ENCODE peak calls at places on chromosomes 7 and 10, in seven cellular contexts. One of them, this sample, is unnamed.

GRCh38 chr10:5811387-5811821 is 1.8 kb downstream of the GDI2 start:
- DNase-seq in cardiac fibroblast: peak
- DNase-seq in body of pancreas: no peak
- DNase-seq in IMR-90: peak
- DNase-seq in choroid plexus epithelial cell: peak
- DNase-seq in WTC11: no peak
- DNase-seq in AG10803: peak
- DNase-seq in this sample: no peak

GRCh38 chr10:90964781-90965462 is 44.0 kb upstream of the ANKRD1 start:
- DNase-seq in cardiac fibroblast: no peak
- DNase-seq in body of pancreas: no peak
- DNase-seq in IMR-90: no peak
- DNase-seq in choroid plexus epithelial cell: no peak
- DNase-seq in WTC11: no peak
- DNase-seq in AG10803: peak
- DNase-seq in this sample: no peak

GRCh38 chr10:43409385-43410109 is 561 bp upstream of the HNRNPF start:
- DNase-seq in cardiac fibroblast: peak
- DNase-seq in body of pancreas: no peak
- DNase-seq in IMR-90: no peak
- DNase-seq in choroid plexus epithelial cell: no peak
- DNase-seq in WTC11: peak
- DNase-seq in AG10803: no peak
- DNase-seq in this sample: peak

GRCh38 chr7:135210818-135211178 is 528 bp downstream of the WDR91 start:
- DNase-seq in cardiac fibroblast: peak
- DNase-seq in body of pancreas: no peak
- DNase-seq in IMR-90: peak
- DNase-seq in choroid plexus epithelial cell: no peak
- DNase-seq in WTC11: no peak
- DNase-seq in AG10803: peak
- DNase-seq in this sample: no peak

GRCh38 chr7:66664590-66665293 is 36.1 kb downstream of the KCTD7 start:
- DNase-seq in cardiac fibroblast: no peak
- DNase-seq in body of pancreas: no peak
- DNase-seq in IMR-90: no peak
- DNase-seq in choroid plexus epithelial cell: no peak
- DNase-seq in WTC11: no peak
- DNase-seq in AG10803: no peak
- DNase-seq in this sample: no peak

GRCh38 chr10:131452926-131453771 is 141.6 kb upstream of the TCERG1L start:
- DNase-seq in cardiac fibroblast: no peak
- DNase-seq in body of pancreas: no peak
- DNase-seq in IMR-90: no peak
- DNase-seq in choroid plexus epithelial cell: no peak
- DNase-seq in WTC11: peak
- DNase-seq in AG10803: no peak
- DNase-seq in this sample: no peak

GRCh38 chr7:128274890-128275603 is 34.0 kb downstream of the LEP start:
- DNase-seq in cardiac fibroblast: no peak
- DNase-seq in body of pancreas: no peak
- DNase-seq in IMR-90: no peak
- DNase-seq in choroid plexus epithelial cell: no peak
- DNase-seq in WTC11: no peak
- DNase-seq in AG10803: peak
- DNase-seq in this sample: no peak

GRCh38 chr7:66145404-66145843 is 30.8 kb downstream of the CRCP start:
- DNase-seq in cardiac fibroblast: peak
- DNase-seq in body of pancreas: no peak
- DNase-seq in IMR-90: peak
- DNase-seq in choroid plexus epithelial cell: peak
- DNase-seq in WTC11: no peak
- DNase-seq in AG10803: peak
- DNase-seq in this sample: no peak

GRCh38 chr7:129461809-129462208 is 27.6 kb downstream of the STRIP2 start:
- DNase-seq in cardiac fibroblast: no peak
- DNase-seq in body of pancreas: no peak
- DNase-seq in IMR-90: no peak
- DNase-seq in choroid plexus epithelial cell: no peak
- DNase-seq in WTC11: no peak
- DNase-seq in AG10803: no peak
- DNase-seq in this sample: no peak

DNA sequence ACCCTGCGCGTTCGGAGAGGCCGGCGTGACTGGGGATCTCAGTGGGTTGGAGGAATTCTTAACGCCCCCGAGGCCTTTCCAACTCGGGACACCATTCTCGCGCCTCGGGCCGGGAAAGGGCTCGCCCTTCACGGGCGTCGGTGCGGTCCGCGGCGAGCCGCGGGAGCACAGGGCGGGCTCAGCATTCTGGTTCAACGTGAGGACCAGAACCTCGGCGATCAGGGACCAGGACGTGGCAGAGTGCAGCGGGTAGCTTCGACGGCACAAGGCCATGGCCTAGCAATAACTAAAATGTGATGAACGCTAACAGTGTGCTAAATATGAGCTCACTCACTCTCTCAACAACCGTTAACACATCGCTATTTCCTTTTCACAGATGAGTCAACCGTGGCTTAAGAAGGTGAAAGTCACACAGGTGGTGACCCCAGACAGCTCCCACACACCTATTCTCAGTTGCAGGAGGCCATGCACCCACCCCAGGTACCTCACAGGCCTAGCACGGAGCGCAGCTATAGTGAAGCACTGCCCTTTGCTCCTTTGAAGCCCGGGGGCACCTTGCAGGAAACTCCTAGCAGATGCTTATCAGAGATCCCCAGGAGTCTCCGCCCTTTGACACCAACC is 4.5 kb upstream of the EMX2 start:
- DNase-seq in cardiac fibroblast: no peak
- DNase-seq in body of pancreas: no peak
- DNase-seq in IMR-90: no peak
- DNase-seq in choroid plexus epithelial cell: no peak
- DNase-seq in WTC11: no peak
- DNase-seq in AG10803: peak
- DNase-seq in this sample: no peak
- TF ChIP-seq CTCF in cardiac fibroblast: no peak
- TF ChIP-seq CTCF in body of pancreas: no peak
- TF ChIP-seq CTCF in IMR-90: no peak
- TF ChIP-seq CTCF in choroid plexus epithelial cell: no peak
- TF ChIP-seq CTCF in WTC11: no peak
- TF ChIP-seq CTCF in AG10803: no peak
- TF ChIP-seq CTCF in this sample: no peak

DNA sequence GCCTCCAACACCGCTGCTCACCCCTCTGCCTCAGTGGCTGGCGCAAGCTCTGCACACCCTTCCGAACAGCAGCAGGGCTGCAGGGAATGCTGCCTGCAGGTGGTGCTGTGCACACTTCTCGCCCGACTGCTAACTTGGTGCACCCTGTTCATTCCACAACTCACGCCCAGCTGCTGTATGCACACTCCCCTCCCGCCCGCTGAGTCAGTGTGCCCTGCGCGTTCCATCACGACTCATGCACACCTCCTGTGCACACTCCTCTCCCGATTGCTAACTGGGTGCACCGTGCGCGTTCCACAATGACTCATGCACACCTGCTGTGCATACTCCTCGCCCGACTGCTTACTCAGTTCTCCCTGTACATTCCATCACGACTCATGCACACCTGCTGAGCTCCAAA is 21.5 kb downstream of the ADARB2 start:
- DNase-seq in cardiac fibroblast: no peak
- DNase-seq in body of pancreas: no peak
- DNase-seq in IMR-90: no peak
- DNase-seq in choroid plexus epithelial cell: no peak
- DNase-seq in WTC11: peak
- DNase-seq in AG10803: no peak
- DNase-seq in this sample: no peak
- TF ChIP-seq CTCF in cardiac fibroblast: no peak
- TF ChIP-seq CTCF in body of pancreas: no peak
- TF ChIP-seq CTCF in IMR-90: no peak
- TF ChIP-seq CTCF in choroid plexus epithelial cell: no peak
- TF ChIP-seq CTCF in WTC11: peak
- TF ChIP-seq CTCF in AG10803: no peak
- TF ChIP-seq CTCF in this sample: no peak

GRCh38 chr7:44463169-44463808 is 27.2 kb downstream of the NUDCD3 start:
- DNase-seq in cardiac fibroblast: peak
- DNase-seq in body of pancreas: no peak
- DNase-seq in IMR-90: no peak
- DNase-seq in choroid plexus epithelial cell: peak
- DNase-seq in WTC11: no peak
- DNase-seq in AG10803: no peak
- DNase-seq in this sample: no peak
- TF ChIP-seq CTCF in cardiac fibroblast: peak
- TF ChIP-seq CTCF in body of pancreas: no peak
- TF ChIP-seq CTCF in IMR-90: peak
- TF ChIP-seq CTCF in choroid plexus epithelial cell: peak
- TF ChIP-seq CTCF in WTC11: no peak
- TF ChIP-seq CTCF in AG10803: peak
- TF ChIP-seq CTCF in this sample: peak

DNA sequence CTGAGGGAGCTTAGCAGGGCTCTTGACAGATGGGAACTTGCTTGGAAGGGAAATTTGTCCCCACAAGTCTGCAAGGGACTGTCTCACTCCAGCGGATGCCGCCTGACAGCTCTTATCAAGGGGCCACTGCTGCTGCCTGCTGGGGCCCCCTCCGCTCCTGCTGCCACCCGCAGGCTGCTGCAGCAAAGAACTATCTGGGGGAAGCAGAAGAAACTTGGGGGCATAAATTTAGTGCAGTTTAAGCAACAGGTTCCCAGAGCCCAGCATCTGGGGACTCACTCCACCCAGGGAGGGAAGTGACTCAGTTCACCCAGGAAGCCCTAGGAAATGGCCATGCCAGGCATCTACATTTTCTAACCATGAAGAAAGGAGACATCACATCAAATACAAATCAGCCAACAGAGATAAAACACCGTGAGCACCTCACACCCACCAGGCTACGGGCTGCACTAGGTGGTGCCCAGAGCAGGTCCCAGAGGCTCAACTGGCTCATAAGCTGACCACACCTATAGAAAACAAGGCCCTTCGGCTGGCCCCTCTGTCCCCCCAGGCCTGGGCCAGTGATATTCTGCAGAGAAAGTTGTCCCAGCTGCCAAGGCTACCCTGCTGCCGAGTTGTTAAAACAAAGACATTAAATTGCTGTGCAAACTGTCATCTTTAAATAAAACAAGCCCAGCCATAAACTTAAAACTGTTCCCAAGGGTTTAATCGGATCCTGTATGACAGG is 3.7 kb downstream of the RGS10 start:
- DNase-seq in cardiac fibroblast: peak
- DNase-seq in body of pancreas: no peak
- DNase-seq in IMR-90: no peak
- DNase-seq in choroid plexus epithelial cell: peak
- DNase-seq in WTC11: no peak
- DNase-seq in AG10803: no peak
- DNase-seq in this sample: no peak
- TF ChIP-seq CTCF in cardiac fibroblast: no peak
- TF ChIP-seq CTCF in body of pancreas: no peak
- TF ChIP-seq CTCF in IMR-90: no peak
- TF ChIP-seq CTCF in choroid plexus epithelial cell: peak
- TF ChIP-seq CTCF in WTC11: no peak
- TF ChIP-seq CTCF in AG10803: no peak
- TF ChIP-seq CTCF in this sample: no peak

GRCh38 chr7:83925860-83926259 is 268.7 kb downstream of the SEMA3A start:
- DNase-seq in cardiac fibroblast: no peak
- DNase-seq in body of pancreas: no peak
- DNase-seq in IMR-90: peak
- DNase-seq in choroid plexus epithelial cell: no peak
- DNase-seq in WTC11: no peak
- DNase-seq in AG10803: no peak
- DNase-seq in this sample: no peak

GRCh38 chr7:83918142-83918541 is 269.2 kb upstream of the SEMA3E start:
- DNase-seq in cardiac fibroblast: no peak
- DNase-seq in body of pancreas: no peak
- DNase-seq in IMR-90: no peak
- DNase-seq in choroid plexus epithelial cell: no peak
- DNase-seq in WTC11: no peak
- DNase-seq in AG10803: no peak
- DNase-seq in this sample: no peak

DNA sequence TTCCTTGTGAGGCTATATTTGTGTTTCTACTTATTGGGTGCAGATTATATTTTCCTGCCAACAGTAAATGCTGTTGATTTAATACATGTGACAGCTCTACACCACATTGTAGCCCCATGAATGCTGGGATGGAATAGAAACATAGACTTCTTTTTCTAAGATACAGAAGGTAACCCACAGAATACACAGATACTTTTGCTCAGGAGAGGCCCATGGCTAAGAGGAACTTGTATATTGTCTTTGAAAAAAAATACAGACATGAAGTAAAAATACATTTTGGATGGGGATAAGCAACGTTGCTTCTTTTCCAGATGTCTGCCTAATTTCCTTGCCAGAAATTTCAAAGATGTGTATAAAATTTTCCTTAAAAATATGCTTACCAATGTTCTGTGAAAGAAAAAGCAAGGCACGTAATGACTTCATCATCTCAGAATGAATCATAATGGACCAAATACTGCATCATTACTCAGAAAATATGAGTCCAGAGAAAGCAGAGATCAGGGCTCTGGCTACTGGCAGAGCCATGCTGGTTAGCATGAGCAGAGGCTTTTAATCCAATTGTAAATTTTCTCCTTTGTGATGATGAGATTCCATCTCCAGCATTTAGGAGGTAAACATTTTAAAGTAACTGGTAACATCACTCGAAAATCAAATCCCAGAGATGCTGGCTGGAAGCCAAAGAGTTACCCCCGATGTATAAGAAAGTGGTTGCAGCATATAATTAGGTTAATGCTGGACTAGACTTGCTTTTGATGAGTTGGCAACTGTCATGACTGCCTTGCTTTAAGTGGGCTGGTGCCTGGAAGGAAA is 272.6 kb downstream of the SEMA3A start:
- DNase-seq in cardiac fibroblast: peak
- DNase-seq in body of pancreas: no peak
- DNase-seq in IMR-90: peak
- DNase-seq in choroid plexus epithelial cell: peak
- DNase-seq in WTC11: no peak
- DNase-seq in AG10803: peak
- DNase-seq in this sample: no peak
- TF ChIP-seq CTCF in cardiac fibroblast: no peak
- TF ChIP-seq CTCF in body of pancreas: no peak
- TF ChIP-seq CTCF in IMR-90: no peak
- TF ChIP-seq CTCF in choroid plexus epithelial cell: no peak
- TF ChIP-seq CTCF in WTC11: no peak
- TF ChIP-seq CTCF in AG10803: no peak
- TF ChIP-seq CTCF in this sample: no peak

GRCh38 chr10:119358140-119358512 is 150.8 kb downstream of the GRK5 start:
- DNase-seq in cardiac fibroblast: no peak
- DNase-seq in body of pancreas: no peak
- DNase-seq in IMR-90: no peak
- DNase-seq in choroid plexus epithelial cell: no peak
- DNase-seq in WTC11: no peak
- DNase-seq in AG10803: no peak
- DNase-seq in this sample: no peak

GRCh38 chr10:119358567-119358966 is 151.2 kb downstream of the GRK5 start:
- DNase-seq in cardiac fibroblast: no peak
- DNase-seq in body of pancreas: no peak
- DNase-seq in IMR-90: no peak
- DNase-seq in choroid plexus epithelial cell: no peak
- DNase-seq in WTC11: no peak
- DNase-seq in AG10803: no peak
- DNase-seq in this sample: no peak

GRCh38 chr10:119353438-119353837 is 146.1 kb downstream of the GRK5 start:
- DNase-seq in cardiac fibroblast: no peak
- DNase-seq in body of pancreas: no peak
- DNase-seq in IMR-90: no peak
- DNase-seq in choroid plexus epithelial cell: no peak
- DNase-seq in WTC11: no peak
- DNase-seq in AG10803: no peak
- DNase-seq in this sample: no peak

GRCh38 chr10:119357389-119358139 is 150.2 kb downstream of the GRK5 start:
- DNase-seq in cardiac fibroblast: no peak
- DNase-seq in body of pancreas: no peak
- DNase-seq in IMR-90: no peak
- DNase-seq in choroid plexus epithelial cell: no peak
- DNase-seq in WTC11: no peak
- DNase-seq in AG10803: no peak
- DNase-seq in this sample: peak

GRCh38 chr10:119355930-119356329 is 148.6 kb downstream of the GRK5 start:
- DNase-seq in cardiac fibroblast: peak
- DNase-seq in body of pancreas: no peak
- DNase-seq in IMR-90: no peak
- DNase-seq in choroid plexus epithelial cell: peak
- DNase-seq in WTC11: no peak
- DNase-seq in AG10803: no peak
- DNase-seq in this sample: no peak
- TF ChIP-seq CTCF in cardiac fibroblast: peak
- TF ChIP-seq CTCF in body of pancreas: no peak
- TF ChIP-seq CTCF in IMR-90: peak
- TF ChIP-seq CTCF in choroid plexus epithelial cell: peak
- TF ChIP-seq CTCF in WTC11: no peak
- TF ChIP-seq CTCF in AG10803: peak
- TF ChIP-seq CTCF in this sample: peak

This sample was measured in right lobe of liver.